ENCODE peak calls at places on chromosomes 12 and 14, in four cellular contexts. V, C, D and B are unnamed samples.

GRCh38 chr12:15323530-15323929 is 1.2 kb downstream of the PTPRO start:
- DNase-seq in V (no peak), C (no peak), D (no peak), B (no peak)

GRCh38 chr12:88793091-88793490 is 212.8 kb upstream of the KITLG start:
- DNase-seq in V (no peak), C (no peak), D (no peak), B (no peak)

GRCh38 chr12:94832780-94833760 is 170.4 kb downstream of the NDUFA12 start:
- DNase-seq in V (no peak), C (no peak), D (no peak), B (peak; percentile 48)

GRCh38 chr14:103704708-103705107 is 10.5 kb downstream of the XRCC3 start:
- DNase-seq in V (no peak), C (no peak), D (no peak), B (no peak)

GRCh38 chr12:24960222-24960855 is 11.4 kb upstream of the BCAT1 start:
- DNase-seq in V (peak; percentile 36), C (peak; percentile 29), D (peak; percentile 56), B (peak; percentile 66)

GRCh38 chr14:105021656-105022275 is 883 bp upstream of the CDCA4 start:
- DNase-seq in V (peak; percentile 47), C (peak; percentile 25), D (no peak), B (peak; percentile 60)

GRCh38 chr14:85934123-85934885 is 404.4 kb downstream of the FLRT2 start:
- DNase-seq in V (peak; percentile 15), C (no peak), D (peak; percentile 66), B (no peak)

GRCh38 chr12:32981139-32981538 is 84.6 kb upstream of the PKP2 start:
- DNase-seq in V (no peak), C (no peak), D (no peak), B (no peak)

GRCh38 chr12:109458086-109458485 is 19.0 kb downstream of the KCTD10 start:
- DNase-seq in V (no peak), C (no peak), D (no peak), B (no peak)

GRCh38 chr12:63083046-63083445 is 68.0 kb downstream of the AVPR1A start:
- DNase-seq in V (peak; percentile 33), C (no peak), D (no peak), B (no peak)

GRCh38 chr14:35332517-35333346 is 40.5 kb downstream of the PSMA6 start:
- DNase-seq in V (no peak), C (no peak), D (no peak), B (no peak)

GRCh38 chr14:22460461-22461195 is 128.4 kb downstream of the DAD1 start:
- DNase-seq in V (no peak), C (no peak), D (no peak), B (no peak)

GRCh38 chr14:68464716-68465115 is 328.2 kb downstream of the ZFP36L1 start:
- DNase-seq in V (no peak), C (no peak), D (no peak), B (no peak)

GRCh38 chr12:118061011-118061875 is at the start of gene WSB2:
- DNase-seq in V (no peak), C (peak; percentile 90), D (no peak), B (peak; percentile 64)

GRCh38 chr12:72144553-72144952 is 127.6 kb upstream of the TRHDE start:
- DNase-seq in V (no peak), C (no peak), D (no peak), B (no peak)

GRCh38 chr12:50515587-50515986 is 10.8 kb downstream of the DIP2B start:
- DNase-seq in V (no peak), C (no peak), D (no peak), B (no peak)

GRCh38 chr12:41846718-41847117 is 298.0 kb downstream of the GXYLT1 start:
- DNase-seq in V (no peak), C (no peak), D (no peak), B (no peak)

GRCh38 chr12:110370732-110371141 is 32.8 kb downstream of the ANAPC7 start:
- DNase-seq in V (no peak), C (no peak), D (no peak), B (no peak)

GRCh38 chr14:104820669-104821228 is 19.8 kb downstream of the ZBTB42 start:
- DNase-seq in V (peak; percentile 81), C (peak; percentile 18), D (no peak), B (peak; percentile 76)

GRCh38 chr14:52052289-52052943 is 16.4 kb downstream of the NID2 start:
- DNase-seq in V (no peak), C (no peak), D (no peak), B (no peak)

GRCh38 chr14:50541159-50541567 is 8.8 kb upstream of the MAP4K5 start:
- DNase-seq in V (no peak), C (no peak), D (no peak), B (no peak)

GRCh38 chr14:105377555-105378182 is 20.7 kb upstream of the TEX22 start:
- DNase-seq in V (no peak), C (peak; percentile 36), D (no peak), B (peak; percentile 35)

GRCh38 chr14:77760381-77761204 is at the start of gene SNW1:
- DNase-seq in V (peak; percentile 91), C (peak; percentile 84), D (no peak), B (peak; percentile 91)

GRCh38 chr12:62256408-62257079 is 3.7 kb upstream of the USP15 start:
- DNase-seq in V (no peak), C (peak; percentile 17), D (no peak), B (no peak)

GRCh38 chr14:34465069-34465859 is 3.2 kb upstream of the SPTSSA start:
- DNase-seq in V (peak; percentile 54), C (peak; percentile 45), D (no peak), B (no peak)

GRCh38 chr12:3294481-3294911 is 196.5 kb upstream of the PRMT8 start:
- DNase-seq in V (no peak), C (no peak), D (no peak), B (no peak)

GRCh38 chr12:119363037-119363436 is 28.5 kb downstream of the CCDC60 start:
- DNase-seq in V (no peak), C (no peak), D (no peak), B (no peak)

GRCh38 chr14:70934502-70935134 is 27.4 kb downstream of the PCNX1 start:
- DNase-seq in V (peak; percentile 29), C (no peak), D (peak; percentile 34), B (no peak)

GRCh38 chr12:114679942-114680341 is 4.0 kb downstream of the TBX3 start:
- DNase-seq in V (no peak), C (no peak), D (no peak), B (no peak)

GRCh38 chr12:51351913-51352532 is 5.5 kb upstream of the CELA1 start:
- DNase-seq in V (peak; percentile 30), C (peak; percentile 73), D (no peak), B (peak; percentile 84)

GRCh38 chr14:104975481-104976197 is 2.5 kb downstream of the AHNAK2 start:
- DNase-seq in V (no peak), C (no peak), D (no peak), B (peak; percentile 50)

GRCh38 chr14:104093366-104094055 is 8.0 kb downstream of the ASPG start:
- DNase-seq in V (no peak), C (peak; percentile 69), D (no peak), B (peak; percentile 19)

GRCh38 chr12:124369055-124369900 is 74.4 kb downstream of the RFLNA start:
- DNase-seq in V (peak; percentile 69), C (no peak), D (no peak), B (no peak)

GRCh38 chr12:132108211-132108832 is 35.8 kb downstream of the DDX51 start:
- DNase-seq in V (no peak), C (peak; percentile 37), D (no peak), B (peak; percentile 43)

GRCh38 chr12:132106921-132107320 is 37.2 kb downstream of the DDX51 start:
- DNase-seq in V (no peak), C (no peak), D (no peak), B (no peak)

GRCh38 chr12:132111641-132112304 is 32.3 kb downstream of the DDX51 start:
- DNase-seq in V (no peak), C (no peak), D (no peak), B (no peak)

GRCh38 chr12:132109741-132110140 is 34.4 kb downstream of the DDX51 start:
- DNase-seq in V (no peak), C (no peak), D (no peak), B (no peak)

GRCh38 chr12:132110677-132111076 is 33.4 kb downstream of the DDX51 start:
- DNase-seq in V (no peak), C (no peak), D (no peak), B (no peak)
- TF ChIP-seq NR2C2 in V (no peak), C (no peak), D (no peak), B (no peak)

DNA sequence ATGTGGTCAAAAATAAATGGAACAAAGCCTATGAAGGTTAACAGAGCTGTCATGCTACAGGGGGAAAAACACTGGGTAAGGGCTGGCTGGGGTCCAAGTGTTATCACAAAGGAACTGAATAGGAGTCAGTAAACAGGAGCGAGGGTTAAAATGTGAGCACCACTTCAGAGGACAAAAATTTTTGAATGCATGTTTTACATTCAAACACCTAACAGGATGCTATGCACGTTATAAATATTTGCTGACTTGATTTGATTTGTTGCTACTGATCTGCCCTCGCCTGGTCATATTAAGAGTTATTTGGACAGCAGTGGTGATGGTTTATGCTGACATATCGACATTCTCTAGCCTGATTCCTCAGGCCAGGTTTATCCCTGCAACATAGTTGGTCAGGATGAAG is 7.4 kb upstream of the KTN1 start:
- DNase-seq in V (peak; percentile 72), C (no peak), D (no peak), B (no peak)
- TF ChIP-seq CREM in V (no peak), C (no peak), D (no peak), B (no peak)

DNA sequence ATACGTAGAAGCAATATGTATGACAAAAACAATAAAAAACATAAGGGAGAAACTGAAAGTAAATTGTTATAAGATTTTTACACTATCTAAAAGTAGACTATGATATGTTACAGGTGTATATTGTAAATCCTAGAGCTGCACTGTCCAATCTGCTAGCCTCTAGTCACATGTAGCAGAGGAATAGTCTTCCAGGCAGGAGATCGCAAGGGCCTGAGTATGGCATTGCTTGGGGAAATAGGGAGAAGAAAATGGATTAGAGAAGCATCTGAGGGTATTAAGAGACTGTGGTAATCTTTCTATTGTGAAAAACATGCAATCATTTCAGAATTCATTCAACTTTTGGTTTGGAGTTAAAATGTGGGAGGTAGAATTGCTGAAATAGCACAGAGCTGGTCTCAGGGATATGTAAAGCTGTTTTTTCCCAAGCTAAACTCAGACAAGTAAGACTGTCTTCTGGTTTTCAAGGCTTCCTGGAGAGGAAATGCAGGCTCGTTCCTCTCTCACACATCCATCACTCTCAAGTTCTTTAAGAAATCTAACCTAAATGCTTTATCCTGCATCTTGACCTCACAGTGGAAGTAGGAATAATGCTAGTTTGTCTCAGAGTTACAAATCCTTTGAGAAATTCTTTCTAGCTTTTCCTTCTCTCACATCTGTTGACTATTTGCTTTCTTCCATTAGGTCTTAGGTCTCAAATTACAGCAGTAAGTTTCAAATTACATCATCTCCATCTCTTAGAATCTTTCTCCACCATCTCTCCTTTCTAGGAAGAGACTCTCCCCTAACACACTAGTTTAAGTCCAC is 7.6 kb upstream of the CCDC184 start:
- DNase-seq in V (no peak), C (no peak), D (no peak), B (no peak)
- TF ChIP-seq NR2C2 in V (no peak), C (peak; percentile 65), D (no peak), B (no peak)

DNA sequence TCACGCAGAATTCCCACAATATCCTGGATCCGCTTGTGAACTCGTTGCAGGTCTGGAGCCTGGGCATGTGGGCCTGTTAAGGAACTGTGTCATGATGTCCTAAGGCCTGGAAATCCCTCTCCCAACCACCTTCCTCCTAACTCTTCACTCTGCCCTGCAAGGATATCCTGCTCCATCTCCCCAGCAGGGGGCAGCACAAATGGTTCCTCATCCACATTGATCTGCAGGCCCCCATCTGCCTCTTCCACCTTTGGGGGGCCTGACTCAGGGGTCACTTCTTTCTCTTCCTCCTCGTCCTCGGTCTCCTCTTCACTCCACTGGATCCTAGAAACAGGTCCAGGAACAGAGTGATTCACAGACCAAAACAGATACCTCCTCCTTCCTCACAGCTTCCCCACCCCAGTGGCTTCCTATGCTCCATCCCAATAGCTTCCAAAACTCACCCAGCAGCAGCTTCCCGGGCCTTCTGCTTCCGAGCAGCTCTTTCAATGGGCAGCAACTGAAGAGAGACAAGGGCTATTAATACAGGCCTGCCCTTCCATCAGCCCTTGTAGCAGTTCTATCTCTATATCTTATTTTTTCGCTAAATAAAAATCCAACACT is 4.5 kb downstream of the NOP2 start:
- DNase-seq in V (peak; percentile 54), C (peak; percentile 46), D (no peak), B (peak; percentile 80)
- TF ChIP-seq CREM in V (no peak), C (no peak), D (no peak), B (no peak)